ENCODE peak calls at places on chromosomes 6 and 20, in nine cellular contexts. T is colonic mucosa, B is fibroblast of lung, S is RWPE1, W is cardiac muscle cell, A is suprapubic skin, N is psoas muscle, H is H9, X is A549. F is an unnamed sample.
A peak's percentile ranks its signal among the peaks of the same experiment; 100 is the strongest.

GRCh38 chr20:41563087-41563486 is 55.1 kb downstream of the CHD6 start:
- DNase-seq in T (no peak), B (no peak), S (no peak), W (no peak), A (no peak), N (no peak), H (no peak), X (no peak), F (no peak)

GRCh38 chr20:59159091-59159821 is 4.4 kb upstream of the ZNF831 start:
- DNase-seq in T (peak; percentile 19), B (no peak), S (no peak), W (no peak), A (no peak), N (no peak), H (peak; percentile 61), X (no peak), F (no peak)

GRCh38 chr6:130575971-130576370 is 210.2 kb downstream of the TMEM200A start:
- DNase-seq in T (peak; percentile 18), B (no peak), S (no peak), W (no peak), A (no peak), N (no peak), H (no peak), X (no peak), F (no peak)

GRCh38 chr6:126086560-126086959 is 100.2 kb downstream of the TRMT11 start:
- DNase-seq in T (no peak), B (no peak), S (no peak), W (no peak), A (no peak), N (no peak), H (no peak), X (no peak), F (no peak)

GRCh38 chr6:81241717-81242116 is 510.8 kb downstream of the TENT5A start:
- DNase-seq in T (no peak), B (peak; percentile 49), S (no peak), W (peak; percentile 73), A (no peak), N (no peak), H (no peak), X (peak; percentile 2), F (no peak)

GRCh38 chr6:134183844-134184243 is 131.4 kb upstream of the SLC2A12 start:
- DNase-seq in T (no peak), B (no peak), S (no peak), W (no peak), A (no peak), N (no peak), H (peak; percentile 64), X (no peak), F (no peak)

GRCh38 chr6:118869350-118869749 is 24.6 kb upstream of the ASF1A start:
- DNase-seq in T (no peak), B (peak; percentile 12), S (peak; percentile 8), W (peak; percentile 45), A (no peak), N (no peak), H (no peak), X (no peak), F (no peak)

GRCh38 chr6:142856857-142857608 is 87.9 kb downstream of the HIVEP2 start:
- DNase-seq in T (no peak), B (no peak), S (no peak), W (no peak), A (no peak), N (no peak), H (no peak), X (no peak), F (no peak)

GRCh38 chr20:20480689-20481088 is 112.8 kb downstream of the INSM1 start:
- DNase-seq in T (no peak), B (peak; percentile 73), S (peak; percentile 75), W (peak; percentile 80), A (no peak), N (no peak), H (no peak), X (no peak), F (no peak)

GRCh38 chr20:45359406-45360148 is 3.4 kb upstream of the SYS1 start:
- DNase-seq in T (peak; percentile 65), B (peak; percentile 67), S (peak; percentile 96), W (peak; percentile 89), A (no peak), N (no peak), H (no peak), X (no peak), F (no peak)

GRCh38 chr6:41355952-41356351 is 20.5 kb downstream of the NCR2 start:
- DNase-seq in T (no peak), B (no peak), S (no peak), W (no peak), A (no peak), N (no peak), H (no peak), X (no peak), F (no peak)

GRCh38 chr6:29447670-29448069 is 8.6 kb downstream of the OR10C1 start:
- DNase-seq in T (no peak), B (no peak), S (peak; percentile 46), W (no peak), A (no peak), N (no peak), H (no peak), X (no peak), F (no peak)

DNA sequence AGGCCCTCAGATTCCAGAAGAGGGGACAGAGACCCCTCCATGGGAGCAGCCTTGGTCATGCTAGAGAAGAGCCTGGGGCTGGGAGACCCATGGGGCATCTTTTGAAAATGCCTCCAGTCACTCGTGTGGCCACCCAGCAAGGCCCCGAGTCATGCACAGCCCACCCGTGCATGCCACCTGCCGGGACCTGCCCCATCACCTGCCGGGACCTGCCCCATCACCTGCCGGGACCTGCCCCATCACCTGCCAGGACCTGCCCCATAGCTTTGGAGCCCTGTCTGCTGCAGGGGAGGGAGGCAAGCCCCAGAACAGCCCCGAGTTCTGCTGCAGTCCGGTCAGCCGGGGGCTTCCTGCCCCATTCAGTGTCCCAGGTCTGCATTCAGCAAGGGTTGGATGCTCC is 37.5 kb upstream of the SLCO4A1 start:
- DNase-seq in T (no peak), B (no peak), S (no peak), W (no peak), A (no peak), N (peak; percentile 16), H (no peak), X (no peak), F (no peak)
- H3K27ac ChIP-seq in T (no peak overlapping the region), B (no peak overlapping the region), S (peak overlapping the region; percentile 90), W (no peak overlapping the region), A (no peak overlapping the region), N (no peak overlapping the region), H (no peak overlapping the region), X (no peak overlapping the region), F (no peak overlapping the region)

GRCh38 chr6:36069573-36069972 is 42.0 kb downstream of the MAPK14 start:
- DNase-seq in T (no peak), B (no peak), S (no peak), W (no peak), A (no peak), N (no peak), H (no peak), X (no peak), F (no peak)

GRCh38 chr6:36070252-36070651 is 42.6 kb downstream of the MAPK14 start:
- DNase-seq in T (no peak), B (no peak), S (no peak), W (no peak), A (no peak), N (no peak), H (no peak), X (no peak), F (no peak)

GRCh38 chr6:36067374-36068011 is 39.9 kb downstream of the MAPK14 start:
- DNase-seq in T (no peak), B (no peak), S (no peak), W (peak; percentile 47), A (no peak), N (no peak), H (no peak), X (no peak), F (no peak)

GRCh38 chr6:36068012-36068392 is 40.4 kb downstream of the MAPK14 start:
- DNase-seq in T (peak; percentile 25), B (no peak), S (no peak), W (no peak), A (no peak), N (no peak), H (no peak), X (no peak), F (no peak)

DNA sequence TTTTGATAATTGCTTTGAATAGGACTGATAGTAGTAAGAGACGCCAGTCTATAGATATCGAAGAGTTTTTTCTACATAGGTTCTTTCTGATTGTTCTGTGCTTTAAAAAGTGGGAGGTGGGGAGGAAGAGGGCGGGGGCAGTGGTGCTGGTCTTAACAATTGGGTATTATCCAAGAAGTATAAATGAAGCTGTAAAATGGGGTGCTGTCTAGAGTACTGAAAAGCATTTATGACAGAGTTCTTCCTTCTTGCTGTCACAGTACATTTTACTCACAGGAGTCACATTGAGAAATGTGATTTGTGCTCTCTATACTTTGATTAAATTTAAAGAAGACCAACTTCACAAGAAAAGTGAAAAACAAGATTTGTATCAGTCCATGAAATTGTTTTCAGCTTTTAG is 41.0 kb downstream of the MAPK14 start:
- DNase-seq in T (no peak), B (no peak), S (no peak), W (no peak), A (no peak), N (no peak), H (no peak), X (no peak), F (no peak)
- H3K27ac ChIP-seq in T (no peak overlapping the region), B (no peak overlapping the region), S (no peak overlapping the region), W (no peak overlapping the region), A (no peak overlapping the region), N (no peak overlapping the region), H (no peak overlapping the region), X (no peak overlapping the region), F (no peak overlapping the region)

DNA sequence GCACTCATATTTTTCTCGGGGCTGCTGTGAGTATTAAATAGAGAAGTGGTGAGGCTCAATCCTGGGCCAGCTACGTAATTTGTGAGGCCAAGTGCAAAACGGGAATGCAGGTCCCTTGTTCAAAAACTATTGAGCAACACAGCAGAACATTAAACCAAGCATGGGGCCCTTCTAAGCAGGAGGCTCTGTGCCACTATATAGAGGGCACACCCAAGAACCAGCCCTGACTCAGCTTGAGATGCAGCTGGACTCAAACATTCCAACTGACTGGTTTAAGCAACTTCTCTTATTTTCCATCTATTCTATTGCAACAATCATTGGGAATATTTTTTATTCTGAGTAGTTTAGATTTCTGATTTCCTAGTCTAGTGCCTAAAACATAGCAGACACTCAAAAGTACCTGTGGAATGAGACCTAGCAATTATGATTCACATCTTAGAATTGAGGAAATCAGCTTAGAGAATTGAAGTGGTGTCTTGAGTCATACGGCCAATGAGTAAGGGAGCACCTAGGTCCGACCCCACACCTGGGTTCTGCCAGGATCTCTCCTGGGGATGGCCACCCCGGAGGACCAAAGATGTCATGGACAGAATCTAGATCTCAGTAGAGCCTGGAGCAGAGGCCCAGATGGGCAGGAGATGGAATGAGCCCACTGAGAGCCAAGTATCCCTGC is 1.3 kb downstream of the SIRPB2 start:
- DNase-seq in T (no peak), B (peak; percentile 35), S (peak; percentile 95), W (no peak), A (no peak), N (no peak), H (no peak), X (no peak), F (no peak)
- H3K27ac ChIP-seq in T (peak overlapping the region; percentile 50), B (no peak overlapping the region), S (peak overlapping the region; percentile 91), W (no peak overlapping the region), A (peak overlapping the region; percentile 73), N (no peak overlapping the region), H (no peak overlapping the region), X (no peak overlapping the region), F (peak overlapping the region; percentile 72)

DNA sequence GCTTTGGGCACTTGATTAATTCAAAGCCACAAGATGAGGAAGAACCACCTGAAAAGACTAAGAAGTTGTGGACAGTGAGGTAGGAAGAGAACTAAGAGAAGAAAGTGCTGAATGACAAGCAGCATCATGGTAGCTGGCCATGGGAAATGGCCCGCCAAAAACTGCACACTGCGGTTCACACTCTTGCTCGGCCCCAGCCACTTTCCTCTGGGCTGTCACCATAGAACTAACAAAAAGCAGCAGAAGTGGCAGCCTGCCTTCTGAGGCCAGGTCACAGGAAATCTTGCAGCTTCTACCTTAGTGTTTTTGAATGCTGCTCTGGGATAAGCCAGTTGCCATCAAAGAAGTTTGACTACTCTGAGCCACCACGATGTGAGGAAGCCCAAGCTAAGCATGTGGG is 34.8 kb upstream of the ZNFX1 start:
- DNase-seq in T (no peak), B (no peak), S (no peak), W (no peak), A (no peak), N (no peak), H (no peak), X (no peak), F (no peak)
- H3K27ac ChIP-seq in T (no peak overlapping the region), B (no peak overlapping the region), S (no peak overlapping the region), W (no peak overlapping the region), A (no peak overlapping the region), N (no peak overlapping the region), H (no peak overlapping the region), X (no peak overlapping the region), F (no peak overlapping the region)

F was measured in esophagus squamous epithelium.